ENCODE peak calls at places on chromosomes 2 and 18, in four cellular contexts. J, F, P and M are unnamed samples.

GRCh38 chr2:25567406-25567805 is 106.0 kb downstream of the DTNB start:
- DNase-seq in J (peak; percentile 14), F (peak; percentile 67), P (peak; percentile 56), M (peak; percentile 40)

GRCh38 chr2:137117385-137117784 is 352.0 kb downstream of the THSD7B start:
- DNase-seq in J (no peak), F (no peak), P (peak; percentile 38), M (no peak)

GRCh38 chr2:39024833-39025232 is 96.0 kb downstream of the SOS1 start:
- DNase-seq in J (no peak), F (no peak), P (no peak), M (peak; percentile 5)

GRCh38 chr2:117820444-117820843 is 6.0 kb downstream of the DDX18 start:
- DNase-seq in J (no peak), F (no peak), P (no peak), M (no peak)

GRCh38 chr2:160141944-160142343 is 58.1 kb downstream of the ITGB6 start:
- DNase-seq in J (no peak), F (no peak), P (no peak), M (no peak)

GRCh38 chr18:55189972-55190371 is 230.7 kb upstream of the CCDC68 start:
- DNase-seq in J (no peak), F (no peak), P (no peak), M (no peak)

GRCh38 chr2:40281021-40281940 is 170.6 kb downstream of the SLC8A1 start:
- DNase-seq in J (no peak), F (peak; percentile 19), P (no peak), M (no peak)

GRCh38 chr2:85455552-85456090 is 37.1 kb downstream of the SH2D6 start:
- DNase-seq in J (no peak), F (no peak), P (peak; percentile 44), M (no peak)

GRCh38 chr2:9055471-9055870 is 52.0 kb upstream of the MBOAT2 start:
- DNase-seq in J (no peak), F (no peak), P (no peak), M (no peak)
- TF ChIP-seq CHD4 in J (no peak), F (no peak), P (no peak), M (no peak)

DNA sequence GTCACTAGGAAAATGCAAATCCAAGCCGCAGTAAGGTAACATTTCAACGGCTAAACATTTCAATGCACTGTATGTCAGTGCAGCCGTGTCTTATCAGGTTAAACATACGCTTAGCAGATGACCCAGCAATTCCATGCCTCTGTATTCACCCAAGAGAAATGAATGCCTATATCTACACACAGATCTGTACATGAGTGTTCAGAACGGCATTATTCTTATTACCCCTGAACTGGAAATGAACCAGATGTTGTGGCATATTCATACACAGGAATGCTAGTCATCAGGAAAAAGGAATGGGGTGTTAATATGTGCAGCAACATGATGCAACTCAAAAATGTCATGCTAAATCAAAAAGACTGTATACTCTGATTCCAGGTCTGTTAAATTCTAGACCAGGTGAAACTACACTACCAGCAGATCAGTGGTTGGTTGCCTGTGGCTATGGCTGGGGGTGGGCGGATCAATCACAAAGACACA is 80.4 kb upstream of the RPL31 start:
- DNase-seq in J (peak; percentile 61), F (no peak), P (no peak), M (no peak)
- TF ChIP-seq CHD4 in J (no peak), F (no peak), P (no peak), M (no peak)

DNA sequence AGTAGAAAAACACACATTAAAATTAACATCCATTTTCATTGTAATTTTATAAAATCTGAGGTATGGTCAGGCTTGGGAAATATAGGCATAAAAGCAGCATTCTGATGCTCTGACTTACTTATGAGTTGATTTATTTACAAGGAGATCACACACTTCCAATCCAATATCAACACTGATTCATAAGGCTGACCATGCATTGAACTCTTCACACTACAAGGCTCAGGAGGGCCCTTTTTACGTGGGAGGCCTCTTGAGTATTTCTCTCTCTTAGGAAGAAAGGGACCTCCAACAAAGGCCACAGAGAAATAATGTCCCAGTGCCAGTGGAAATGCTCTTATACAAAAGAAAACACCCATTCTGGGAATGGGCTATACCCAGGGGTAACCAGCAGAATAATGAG is 222.8 kb downstream of the NAPG start:
- DNase-seq in J (no peak), F (no peak), P (no peak), M (no peak)
- TF ChIP-seq CHD4 in J (no peak), F (no peak), P (no peak), M (no peak)

GRCh38 chr18:45997689-45998088 is 30.6 kb upstream of the EPG5 start:
- DNase-seq in J (no peak), F (no peak), P (no peak), M (no peak)
- TF ChIP-seq CHD4 in J (no peak), F (no peak), P (no peak), M (no peak)

GRCh38 chr2:64463784-64464183 is 9.8 kb downstream of the LGALSL start:
- DNase-seq in J (no peak), F (no peak), P (no peak), M (no peak)

GRCh38 chr2:64462171-64462570 is 8.2 kb downstream of the LGALSL start:
- DNase-seq in J (no peak), F (no peak), P (no peak), M (no peak)

GRCh38 chr2:64461271-64462058 is 7.5 kb downstream of the LGALSL start:
- DNase-seq in J (no peak), F (no peak), P (no peak), M (no peak)

GRCh38 chr2:64459575-64459974 is 5.6 kb downstream of the LGALSL start:
- DNase-seq in J (no peak), F (no peak), P (no peak), M (no peak)

GRCh38 chr2:64462940-64463339 is 9.0 kb downstream of the LGALSL start:
- DNase-seq in J (no peak), F (no peak), P (no peak), M (no peak)
- TF ChIP-seq CHD4 in J (no peak), F (no peak), P (no peak), M (no peak)

GRCh38 chr18:79528296-79528695 is 132.6 kb downstream of the NFATC1 start:
- DNase-seq in J (no peak), F (no peak), P (no peak), M (no peak)
- TF ChIP-seq CHD4 in J (no peak), F (no peak), P (no peak), M (no peak)

GRCh38 chr18:77700051-77700450 is 450.4 kb downstream of the GALR1 start:
- DNase-seq in J (no peak), F (no peak), P (no peak), M (no peak)

GRCh38 chr18:77705301-77705700 is 455.7 kb downstream of the GALR1 start:
- DNase-seq in J (no peak), F (no peak), P (no peak), M (no peak)

GRCh38 chr18:77701977-77702376 is 452.3 kb downstream of the GALR1 start:
- DNase-seq in J (no peak), F (no peak), P (no peak), M (no peak)

GRCh38 chr18:77702686-77703085 is 453.0 kb downstream of the GALR1 start:
- DNase-seq in J (no peak), F (no peak), P (peak; percentile 10), M (peak; percentile 36)
- TF ChIP-seq CHD4 in J (no peak), F (no peak), P (no peak), M (no peak)

DNA sequence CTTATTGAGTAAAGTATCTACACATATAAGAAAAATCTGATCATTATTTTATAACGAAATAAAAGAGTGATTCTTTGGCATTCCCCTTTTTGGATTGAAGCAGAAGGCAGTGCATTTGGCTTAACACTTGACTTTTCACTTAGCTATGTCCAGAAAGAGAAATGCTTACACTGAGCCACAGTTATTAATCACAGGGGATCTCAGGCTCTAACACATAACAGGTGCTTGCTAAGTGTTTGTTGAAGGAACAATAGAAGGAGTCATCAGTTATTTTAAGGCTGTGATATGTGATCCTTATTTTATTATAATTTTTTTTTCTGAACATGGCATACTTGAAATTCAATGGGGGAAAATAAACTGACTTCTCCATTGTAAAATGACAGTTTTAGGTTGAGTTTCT is 209.5 kb downstream of the UBE2E3 start:
- DNase-seq in J (no peak), F (no peak), P (no peak), M (no peak)
- TF ChIP-seq CHD4 in J (no peak), F (no peak), P (no peak), M (no peak)